ENCODE peak calls at places on chromosomes 1 and 21, in four cellular contexts. O is HCT116, W is uterus, X is brain microvascular endothelial cell. A is an unnamed sample.

GRCh38 chr1:41495171-41495948 is 10.9 kb upstream of the EDN2 start:
- DNase-seq in O (no peak), W (peak), X (no peak), A (no peak)

GRCh38 chr21:31526040-31526439 is 133.5 kb upstream of the SOD1 start:
- DNase-seq in W (no peak), X (peak), O (no peak), A (no peak)

GRCh38 chr21:29215709-29216108 is 83.0 kb upstream of the BACH1 start:
- DNase-seq in O (no peak), W (no peak), X (no peak), A (no peak)

GRCh38 chr1:158146165-158146564 is 34.5 kb upstream of the CD1D start:
- DNase-seq in O (no peak), X (peak), W (no peak), A (no peak)

GRCh38 chr1:10737651-10738050 is 58.8 kb downstream of the CASZ1 start:
- DNase-seq in W (no peak), O (no peak), X (no peak), A (no peak)

GRCh38 chr1:39501666-39502065 is 10.2 kb downstream of the BMP8A start:
- DNase-seq in X (no peak), W (no peak), O (no peak), A (no peak)

GRCh38 chr1:12662556-12662955 is 18.7 kb downstream of the AADACL4 start:
- DNase-seq in X (no peak), O (no peak), W (no peak), A (no peak)

GRCh38 chr1:107991371-107992066 is 26.5 kb upstream of the VAV3 start:
- DNase-seq in W (no peak), X (peak), O (no peak), A (no peak)

GRCh38 chr1:208595745-208596144 is 351.6 kb upstream of the PLXNA2 start:
- DNase-seq in O (no peak), X (peak), W (peak), A (no peak)

GRCh38 chr1:157105988-157106812 is 6.6 kb upstream of the ETV3L start:
- DNase-seq in W (no peak), X (peak), O (no peak), A (peak)

GRCh38 chr1:201503397-201504176 is 3.3 kb downstream of the CSRP1 start:
- DNase-seq in W (peak), O (no peak), X (peak), A (no peak)

GRCh38 chr1:99737016-99737415 is 29.4 kb downstream of the FRRS1 start:
- DNase-seq in O (peak), X (peak), W (peak), A (no peak)

GRCh38 chr1:17089496-17089895 is 29.8 kb downstream of the PADI2 start:
- DNase-seq in O (no peak), W (no peak), X (no peak), A (no peak)

GRCh38 chr1:73401666-73402065 is 796.3 kb downstream of the LRRIQ3 start:
- DNase-seq in X (no peak), O (no peak), W (no peak), A (no peak)

GRCh38 chr1:67489643-67490042 is 59.4 kb upstream of the SERBP1 start:
- DNase-seq in X (no peak), W (no peak), O (peak), A (no peak)

GRCh38 chr1:14713077-14713476 is 114.6 kb downstream of the KAZN start:
- DNase-seq in X (no peak), O (no peak), W (no peak), A (no peak)

GRCh38 chr21:33491373-33492102 is at the start of gene DNAJC28:
- DNase-seq in O (peak), X (peak), W (peak), A (peak)

GRCh38 chr1:201554789-201555592 is 16.1 kb downstream of the NAV1 start:
- DNase-seq in W (no peak), O (no peak), X (no peak), A (no peak)

GRCh38 chr21:40130476-40130875 is 263.2 kb downstream of the PCP4 start:
- DNase-seq in X (no peak), O (no peak), W (no peak), A (no peak)

GRCh38 chr1:93079685-93080141 is 630 bp downstream of the MTF2 start:
- DNase-seq in X (no peak), W (peak), O (no peak), A (peak)

GRCh38 chr1:103106426-103107321 is 1.6 kb downstream of the COL11A1 start:
- DNase-seq in X (peak), W (no peak), O (peak), A (no peak)

GRCh38 chr1:10573446-10573845 is 98.7 kb downstream of the PEX14 start:
- DNase-seq in W (no peak), O (no peak), X (peak), A (no peak)

GRCh38 chr1:61000327-61000726 is 82.0 kb upstream of the NFIA start:
- DNase-seq in X (no peak), W (no peak), O (no peak), A (no peak)
- H3K4me3 ChIP-seq in X (no peak), W (no peak), O (no peak), A (no peak)

GRCh38 chr1:153259387-153259786 is at the start of gene LORICRIN:
- DNase-seq in X (no peak), O (no peak), W (no peak), A (no peak)

GRCh38 chr1:153261793-153262371 is 2.4 kb downstream of the LORICRIN start:
- DNase-seq in W (no peak), O (no peak), X (no peak), A (peak)

GRCh38 chr1:153262462-153263157 is 3.1 kb downstream of the LORICRIN start:
- DNase-seq in W (no peak), X (no peak), O (no peak), A (peak)

GRCh38 chr1:153260980-153261792 is 1.7 kb downstream of the LORICRIN start:
- DNase-seq in O (no peak), W (no peak), X (peak), A (no peak)

GRCh38 chr1:153260473-153260979 is 1.0 kb downstream of the LORICRIN start:
- DNase-seq in X (no peak), O (no peak), W (no peak), A (no peak)
- H3K4me3 ChIP-seq in X (no peak), O (no peak), W (no peak), A (peak)

GRCh38 chr1:56563568-56563967 is 15.8 kb downstream of the PLPP3 start:
- DNase-seq in O (no peak), X (no peak), W (no peak), A (no peak)

GRCh38 chr1:56566040-56566774 is 13.2 kb downstream of the PLPP3 start:
- DNase-seq in O (no peak), W (no peak), X (no peak), A (no peak)

GRCh38 chr1:56566994-56567393 is 12.4 kb downstream of the PLPP3 start:
- DNase-seq in W (no peak), O (no peak), X (no peak), A (no peak)

GRCh38 chr1:56563045-56563444 is 16.3 kb downstream of the PLPP3 start:
- DNase-seq in X (no peak), O (no peak), W (no peak), A (no peak)

GRCh38 chr1:56564615-56565014 is 14.7 kb downstream of the PLPP3 start:
- DNase-seq in O (no peak), X (no peak), W (no peak), A (no peak)
- H3K4me3 ChIP-seq in O (no peak), X (no peak), W (no peak), A (no peak)

GRCh38 chr1:43021547-43022474 is 63.1 kb upstream of the SLC2A1 start:
- DNase-seq in X (no peak), O (no peak), W (no peak), A (no peak)
- H3K4me3 ChIP-seq in X (no peak), O (no peak), W (no peak), A (no peak)

GRCh38 chr1:229828461-229828860 is 202.4 kb downstream of the URB2 start:
- DNase-seq in X (no peak), W (no peak), O (no peak), A (no peak)
- H3K4me3 ChIP-seq in X (no peak), W (no peak), O (no peak), A (no peak)

A was measured in GM06990.